ENCODE peak calls at places on chromosomes 6 and 20, in six cellular contexts. G is neuronal stem cell, X is A549, D is SJCRH30, K is H9, L is hepatocyte. W is an unnamed sample.

GRCh38 chr6:1190361-1190760 is 121.5 kb upstream of the FOXQ1 start:
- DNase-seq in G (no peak), X (peak), D (peak), K (no peak), L (peak), W (no peak)

GRCh38 chr20:24768226-24768625 is 180.8 kb upstream of the CST7 start:
- DNase-seq in G (no peak), X (no peak), D (no peak), K (peak), L (peak), W (no peak)

GRCh38 chr6:5541751-5542432 is 280.6 kb downstream of the FARS2 start:
- DNase-seq in G (no peak), X (no peak), D (no peak), K (peak), L (peak), W (no peak)

GRCh38 chr20:49245921-49246740 is 26.9 kb downstream of the DDX27 start:
- DNase-seq in G (no peak), X (peak), D (peak), K (peak), L (peak), W (peak)

GRCh38 chr6:129748212-129748900 is 38.4 kb upstream of the ARHGAP18 start:
- DNase-seq in G (no peak), X (no peak), D (no peak), K (peak), L (peak), W (peak)

GRCh38 chr6:50353603-50354002 is 303.9 kb upstream of the DEFB112 start:
- DNase-seq in G (no peak), X (no peak), D (no peak), K (peak), L (no peak), W (no peak)

GRCh38 chr6:12172572-12172971 is 117.6 kb upstream of the EDN1 start:
- DNase-seq in G (no peak), X (no peak), D (no peak), K (no peak), L (no peak), W (no peak)

GRCh38 chr20:4038047-4038459 is 22.7 kb upstream of the RNF24 start:
- DNase-seq in G (no peak), X (no peak), D (peak), K (peak), L (peak), W (peak)

GRCh38 chr6:28941681-28942448 is 18.1 kb upstream of the TRIM27 start:
- DNase-seq in G (no peak), X (no peak), D (no peak), K (no peak), L (peak), W (peak)

DNA sequence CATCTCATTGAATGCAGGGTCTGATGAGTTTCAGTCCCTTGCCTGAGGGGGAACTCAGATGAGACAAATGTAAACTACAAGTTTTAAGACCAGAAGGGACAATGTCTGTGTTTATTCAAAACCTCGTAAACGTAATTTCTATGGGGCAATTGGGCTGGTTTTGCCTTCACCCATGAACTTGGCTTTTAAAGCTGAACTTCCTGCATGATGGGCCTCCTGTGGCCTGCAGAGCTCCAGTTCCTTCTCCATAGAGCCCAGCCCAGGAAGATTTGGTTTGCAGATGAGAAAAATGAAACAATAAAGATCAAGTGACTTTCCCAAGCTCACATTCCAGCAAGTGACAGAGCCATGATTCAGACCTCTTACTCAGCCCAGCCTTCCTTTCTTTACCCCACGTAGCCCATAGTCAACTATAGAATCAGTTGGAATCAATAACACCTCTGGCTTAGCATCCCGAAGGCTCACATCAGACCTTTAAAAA is 612.3 kb downstream of the UTRN start:
- DNase-seq in G (no peak), X (no peak), D (peak), K (no peak), L (peak), W (no peak)
- H3K27ac ChIP-seq in G (no peak), X (peak), D (no peak), K (no peak), L (peak), W (no peak)

GRCh38 chr6:147508073-147508870 is at the start of gene SAMD5:
- DNase-seq in G (peak), X (peak), D (peak), K (peak), L (peak), W (peak)

GRCh38 chr6:147510949-147511590 is 2.6 kb downstream of the SAMD5 start:
- DNase-seq in G (no peak), X (no peak), D (peak), K (no peak), L (peak), W (no peak)

GRCh38 chr6:147509900-147510299 is 1.4 kb downstream of the SAMD5 start:
- DNase-seq in G (no peak), X (no peak), D (peak), K (no peak), L (peak), W (no peak)

GRCh38 chr6:147507162-147508072 is 1.1 kb upstream of the SAMD5 start:
- DNase-seq in G (peak), X (peak), D (peak), K (peak), L (peak), W (no peak)

DNA sequence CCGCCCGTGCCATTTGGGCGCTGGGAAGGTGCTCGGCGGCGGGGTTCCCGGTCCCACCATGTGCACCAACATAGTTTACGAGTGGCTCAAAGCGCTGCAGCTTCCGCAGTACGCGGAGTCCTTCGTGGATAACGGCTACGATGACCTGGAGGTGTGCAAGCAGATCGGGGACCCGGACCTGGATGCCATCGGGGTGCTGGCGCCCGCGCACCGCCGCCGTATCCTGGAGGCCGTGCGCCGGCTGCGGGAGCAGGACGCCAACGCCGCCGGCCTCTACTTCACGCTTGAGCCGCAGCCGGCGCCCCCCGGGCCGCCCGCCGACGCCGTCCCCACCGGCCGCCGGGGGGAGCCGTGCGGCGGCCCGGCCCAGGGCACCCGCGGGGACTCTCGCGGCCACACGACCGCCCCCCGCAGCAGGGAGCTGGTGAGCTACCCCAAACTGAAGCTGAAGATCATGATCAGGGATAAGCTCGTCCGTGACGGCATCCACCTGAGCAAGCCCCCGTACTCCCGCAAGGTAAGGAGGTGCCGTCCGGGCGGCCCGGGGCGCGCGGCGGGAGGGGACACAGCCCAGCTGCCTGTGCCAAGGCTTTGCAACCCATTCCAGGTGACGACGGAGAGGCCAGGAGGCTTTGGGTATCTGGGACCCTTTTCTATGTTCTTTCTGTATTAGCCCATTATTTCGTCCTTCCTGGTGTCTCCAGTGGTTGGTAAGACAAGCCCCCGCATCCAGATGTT is 550 bp downstream of the SAMD5 start:
- DNase-seq in G (no peak), X (peak), D (peak), K (no peak), L (peak), W (no peak)
- H3K27ac ChIP-seq in G (no peak), X (peak), D (peak), K (no peak), L (peak), W (peak)

GRCh38 chr20:48178607-48179006 is 393.3 kb upstream of the SULF2 start:
- DNase-seq in G (peak), X (no peak), D (no peak), K (no peak), L (no peak), W (no peak)

GRCh38 chr20:48177058-48177457 is 391.8 kb upstream of the SULF2 start:
- DNase-seq in G (no peak), X (no peak), D (no peak), K (no peak), L (no peak), W (no peak)

GRCh38 chr20:48180637-48181036 is 395.4 kb upstream of the SULF2 start:
- DNase-seq in G (no peak), X (no peak), D (peak), K (no peak), L (no peak), W (no peak)

GRCh38 chr20:48181536-48181935 is 396.3 kb upstream of the SULF2 start:
- DNase-seq in G (no peak), X (no peak), D (no peak), K (no peak), L (no peak), W (no peak)

DNA sequence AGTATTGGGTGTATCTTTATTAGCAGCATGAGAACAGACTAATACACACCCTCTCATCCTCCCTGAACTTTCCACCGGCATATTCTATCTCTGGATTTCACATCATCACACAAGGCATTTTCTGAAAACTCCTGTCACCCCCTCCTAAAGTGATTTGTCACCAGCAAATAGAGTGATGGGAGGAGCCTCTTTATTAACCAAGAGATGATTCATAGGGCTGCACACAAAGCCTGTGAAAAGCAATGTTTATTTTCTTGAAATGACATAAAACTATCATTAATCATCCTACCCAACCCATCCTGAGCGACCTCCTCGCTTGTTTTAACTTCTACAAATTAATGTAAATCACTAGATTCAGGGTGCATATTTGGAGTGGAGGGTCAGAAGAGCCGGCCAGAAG is 394.8 kb upstream of the SULF2 start:
- DNase-seq in G (no peak), X (peak), D (no peak), K (no peak), L (peak), W (no peak)
- H3K27ac ChIP-seq in G (no peak), X (peak), D (no peak), K (no peak), L (no peak), W (no peak)

DNA sequence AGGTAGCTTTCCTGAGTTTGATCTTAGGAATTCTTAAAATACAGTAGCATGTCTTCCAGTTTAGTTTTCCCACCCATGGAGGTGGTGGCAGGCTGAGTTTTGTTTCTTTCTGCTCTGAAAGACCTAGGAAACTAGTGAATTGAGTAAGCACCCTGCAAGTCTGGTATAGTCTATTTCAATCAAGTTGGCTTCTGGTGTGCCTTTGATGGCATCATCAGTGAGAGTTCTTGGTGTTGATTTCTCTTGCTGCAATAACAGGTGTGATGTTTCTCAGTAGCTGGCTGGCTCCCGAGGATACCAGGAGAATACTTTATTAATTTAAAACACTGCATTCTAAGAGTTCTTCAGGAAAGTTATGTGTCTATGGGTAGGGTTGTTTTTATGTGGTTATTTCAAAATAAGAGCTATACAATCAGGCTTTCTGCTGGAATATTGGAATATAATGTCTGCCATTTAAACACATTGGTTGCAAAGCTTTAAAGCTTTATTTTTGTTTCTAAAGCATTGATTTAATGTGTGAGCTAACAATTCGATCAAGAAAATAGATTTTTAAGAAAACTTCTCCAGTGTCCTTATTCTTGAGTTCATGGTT is 19.0 kb downstream of the VAPB start:
- DNase-seq in G (no peak), X (no peak), D (peak), K (no peak), L (no peak), W (no peak)
- H3K27ac ChIP-seq in G (no peak), X (peak), D (no peak), K (peak), L (no peak), W (no peak)

DNA sequence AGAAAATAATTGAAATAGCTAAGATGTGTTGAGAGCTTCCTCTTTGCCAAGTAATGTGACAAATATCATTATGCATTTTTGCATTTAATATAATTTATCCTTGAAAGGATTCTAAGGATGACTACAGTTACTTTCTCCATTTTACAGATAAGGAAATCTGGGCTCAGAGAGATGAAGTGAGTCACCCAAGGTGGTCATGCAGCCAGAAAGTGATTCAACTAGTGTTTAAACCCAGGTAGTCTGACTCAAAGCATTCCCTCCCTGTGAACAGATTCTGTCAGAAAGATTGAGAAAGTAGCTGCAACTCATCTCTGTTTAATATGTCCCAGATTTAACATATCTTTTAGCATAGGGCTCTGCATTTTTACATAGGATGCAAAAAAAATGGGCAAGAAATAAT is 28.1 kb downstream of the NRSN1 start:
- DNase-seq in G (no peak), X (no peak), D (no peak), K (no peak), L (no peak), W (no peak)
- H3K27ac ChIP-seq in G (no peak), X (no peak), D (no peak), K (no peak), L (no peak), W (no peak)